ENCODE peak calls at places on chromosomes 12 and 14, in nine cellular contexts. M is gastrocnemius medialis; B is uterus; U is neural progenitor cell; Z is left lung; R is fibroblast of lung; L is pancreas; K is stomach; J is effector memory CD4-positive, alpha-beta T cell. W is an unnamed sample.

GRCh38 chr12:66032739-66033138 is 97.8 kb downstream of the LLPH start:
- DNase-seq in L (no peak), U (no peak), R (no peak), B (no peak), Z (no peak), K (no peak), M (no peak), J (no peak), W (no peak)

GRCh38 chr12:94380507-94380906 is 79.2 kb downstream of the CEP83 start:
- DNase-seq in U (no peak), Z (no peak), K (no peak), M (no peak), L (no peak), R (no peak), B (no peak), J (no peak), W (no peak)

GRCh38 chr14:75450381-75451276 is 22.8 kb downstream of the JDP2 start:
- DNase-seq in U (no peak), Z (no peak), L (peak; percentile 93), M (peak; percentile 83), R (no peak), K (peak; percentile 90), B (peak; percentile 68), J (no peak), W (no peak)

GRCh38 chr12:115960-116915 is 49.7 kb downstream of the IQSEC3 start:
- DNase-seq in L (no peak), Z (no peak), U (no peak), K (no peak), B (no peak), R (no peak), M (no peak), J (no peak), W (no peak)

GRCh38 chr14:72518809-72519377 is 375.0 kb downstream of the DPF3 start:
- DNase-seq in K (no peak), U (no peak), J (peak; percentile 3), Z (no peak), M (no peak), B (no peak), L (no peak), R (no peak), W (no peak)

GRCh38 chr12:107287436-107288413 is 194.4 kb upstream of the CRY1 start:
- DNase-seq in Z (no peak), B (no peak), M (no peak), L (no peak), K (no peak), U (no peak), J (no peak), R (no peak), W (no peak)

GRCh38 chr14:57486767-57487379 is 6.8 kb downstream of the CCDC198 start:
- DNase-seq in B (no peak), U (peak; percentile 72), K (no peak), M (no peak), R (peak; percentile 62), L (no peak), J (no peak), Z (no peak), W (no peak)

GRCh38 chr12:77130193-77130592 is 64.8 kb upstream of the E2F7 start:
- DNase-seq in B (no peak), J (no peak), L (no peak), M (no peak), K (no peak), U (no peak), R (no peak), Z (no peak), W (no peak)

GRCh38 chr14:30681752-30682355 is 59.7 kb downstream of the SCFD1 start:
- DNase-seq in M (no peak), J (no peak), B (no peak), K (no peak), U (no peak), R (peak; percentile 40), L (no peak), Z (no peak), W (no peak)

GRCh38 chr12:9948606-9949286 is 16.6 kb upstream of the CLEC2A start:
- DNase-seq in Z (no peak), M (no peak), U (no peak), K (no peak), J (no peak), B (no peak), R (no peak), L (no peak), W (no peak)

DNA sequence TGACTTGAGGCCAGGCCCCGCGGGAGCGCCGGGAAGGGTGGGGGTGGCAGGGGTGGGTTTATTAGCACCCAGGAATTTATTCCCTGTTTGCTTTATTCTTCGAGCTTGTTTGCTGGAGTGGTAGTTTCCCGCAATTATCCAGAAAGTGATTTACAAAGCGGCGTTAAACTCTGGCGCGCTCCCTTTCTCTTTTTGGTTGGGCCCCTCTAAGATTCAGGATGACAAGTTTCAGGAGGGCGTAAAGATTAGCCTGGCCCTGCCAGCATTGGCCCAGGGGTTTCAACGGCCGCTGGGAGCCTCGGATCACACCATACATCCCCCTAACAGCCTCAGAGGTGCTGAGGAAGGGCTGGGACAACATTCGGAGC is 444 bp upstream of the NKX2-8 start:
- DNase-seq in M (no peak), R (no peak), K (no peak), J (no peak), Z (no peak), L (no peak), U (peak; percentile 35), B (no peak), W (no peak)
- H3K27me3 ChIP-seq in M (peaks cover 76% of the 10 kb centered on the region), R (peaks cover 48% of the 10 kb centered on the region), K (peaks cover 39% of the 10 kb centered on the region), J (peaks cover 19% of the 10 kb centered on the region), Z (peaks cover 89% of the 10 kb centered on the region), L (peaks cover 21% of the 10 kb centered on the region), U (peaks cover 100% of the 10 kb centered on the region), B (no peaks in the 10 kb centered on the region), W (peaks cover 2% of the 10 kb centered on the region)

DNA sequence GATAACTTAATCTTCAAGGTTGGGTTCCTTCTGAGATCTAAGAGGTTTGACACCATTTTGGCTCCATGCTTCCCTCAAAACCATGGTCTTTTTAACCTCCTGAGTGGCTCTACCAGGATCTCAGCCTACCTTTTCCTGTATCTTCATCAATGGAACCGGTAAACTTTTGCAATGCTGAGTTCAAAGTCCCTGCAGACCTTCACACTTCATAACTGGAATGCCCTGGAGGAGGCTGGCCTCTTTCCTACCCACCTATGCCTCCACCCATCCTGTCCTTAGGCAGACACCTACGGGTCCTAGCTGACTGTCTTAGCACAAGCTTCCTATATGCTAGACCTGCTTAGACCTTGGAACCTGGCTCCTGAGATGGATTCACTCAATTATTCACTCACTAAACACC is 89.5 kb upstream of the EEA1 start:
- DNase-seq in B (no peak), M (no peak), U (no peak), L (no peak), R (no peak), Z (no peak), J (no peak), K (no peak), W (no peak)
- H3K4me1 ChIP-seq in B (no peaks in the 10 kb centered on the region), M (no peaks in the 10 kb centered on the region), U (peaks cover 7% of the 10 kb centered on the region), L (peaks cover 5% of the 10 kb centered on the region), R (no peaks in the 10 kb centered on the region), Z (no peaks in the 10 kb centered on the region), J (no peaks in the 10 kb centered on the region), K (peaks cover 21% of the 10 kb centered on the region), W (peaks cover 93% of the 10 kb centered on the region)

GRCh38 chr12:39618701-39619100 is 902 bp downstream of the ABCD2 start:
- DNase-seq in B (no peak), R (no peak), M (no peak), Z (no peak), L (no peak), K (no peak), U (no peak), J (no peak), W (no peak)

GRCh38 chr12:39617887-39618286 is 1.7 kb downstream of the ABCD2 start:
- DNase-seq in R (no peak), U (no peak), Z (no peak), M (no peak), B (no peak), L (no peak), J (no peak), K (no peak), W (no peak)

GRCh38 chr12:39616251-39616650 is 3.4 kb downstream of the ABCD2 start:
- DNase-seq in R (no peak), L (no peak), M (no peak), J (no peak), B (no peak), K (no peak), U (no peak), Z (no peak), W (no peak)

GRCh38 chr12:39619316-39619659 is 315 bp downstream of the ABCD2 start:
- DNase-seq in Z (no peak), M (no peak), L (no peak), R (no peak), B (no peak), J (no peak), K (no peak), U (peak; percentile 5), W (no peak)

GRCh38 chr12:39616666-39617065 is 2.9 kb downstream of the ABCD2 start:
- DNase-seq in K (no peak), U (no peak), L (no peak), Z (no peak), B (no peak), J (no peak), R (no peak), M (no peak), W (no peak)
- H3K4me3 ChIP-seq in K (no peak overlapping the region), U (no peak overlapping the region), L (no peak overlapping the region), Z (no peak overlapping the region), B (no peak overlapping the region), J (peak overlapping the region; percentile 28), R (no peak overlapping the region), M (no peak overlapping the region), W (no peak overlapping the region)

GRCh38 chr14:60514378-60515243 is 5.7 kb downstream of the SIX6 start:
- DNase-seq in M (peak; percentile 14), U (peak; percentile 97), K (no peak), B (no peak), R (no peak), L (no peak), Z (peak; percentile 77), J (no peak), W (no peak)
- H3K27me3 ChIP-seq in M (peaks cover 17% of the 10 kb centered on the region), U (peaks cover 89% of the 10 kb centered on the region), K (peaks cover 36% of the 10 kb centered on the region), B (peaks cover 14% of the 10 kb centered on the region), R (peaks cover 59% of the 10 kb centered on the region), L (peaks cover 33% of the 10 kb centered on the region), Z (peaks cover 89% of the 10 kb centered on the region), J (peaks cover 65% of the 10 kb centered on the region), W (no peaks in the 10 kb centered on the region)

GRCh38 chr14:61716956-61717355 is 21.6 kb downstream of the HIF1A start:
- DNase-seq in M (no peak), B (no peak), U (no peak), L (no peak), R (no peak), K (no peak), J (no peak), Z (no peak), W (no peak)

GRCh38 chr14:61724133-61724532 is 28.8 kb downstream of the HIF1A start:
- DNase-seq in L (no peak), J (no peak), R (no peak), U (no peak), B (no peak), K (no peak), M (no peak), Z (no peak), W (no peak)

GRCh38 chr14:61718039-61718438 is 22.7 kb downstream of the HIF1A start:
- DNase-seq in Z (no peak), M (no peak), U (peak; percentile 33), R (no peak), K (no peak), L (no peak), J (no peak), B (no peak), W (no peak)

GRCh38 chr14:61719344-61720301 is 24.3 kb downstream of the HIF1A start:
- DNase-seq in L (no peak), J (no peak), M (no peak), Z (no peak), R (no peak), K (no peak), U (no peak), B (no peak), W (no peak)

GRCh38 chr14:61720302-61720677 is 25.0 kb downstream of the HIF1A start:
- DNase-seq in M (no peak), K (no peak), R (no peak), J (no peak), U (no peak), Z (no peak), L (no peak), B (no peak), W (no peak)
- H3K4me1 ChIP-seq in M (peaks cover 16% of the 10 kb centered on the region), K (peaks cover 19% of the 10 kb centered on the region), R (no peaks in the 10 kb centered on the region), J (peaks cover 26% of the 10 kb centered on the region), U (peaks cover 26% of the 10 kb centered on the region), Z (peaks cover 58% of the 10 kb centered on the region), L (no peaks in the 10 kb centered on the region), B (no peaks in the 10 kb centered on the region), W (peaks cover 5% of the 10 kb centered on the region)

W was measured in Caco-2.